ENCODE peak calls at places on chromosome X, in five cellular contexts. L, V, F, D and N are unnamed samples.

GRCh38 chrX:68304602-68305001 is 128.7 kb downstream of the OPHN1 start:
- DNase-seq in L (no peak), F (no peak), V (no peak), D (no peak), N (no peak)

GRCh38 chrX:95290455-95290854 is 1394.2 kb upstream of the DIAPH2 start:
- DNase-seq in L (no peak), D (no peak), F (no peak), V (no peak), N (no peak)

GRCh38 chrX:70436380-70436779 is 8.3 kb upstream of the DLG3 start:
- DNase-seq in L (no peak), F (no peak), D (no peak), V (peak), N (no peak)

GRCh38 chrX:39677987-39678840 is 419.5 kb downstream of the BCOR start:
- DNase-seq in L (no peak), F (no peak), V (no peak), D (no peak), N (no peak)

GRCh38 chrX:145405012-145405411 is 157.7 kb downstream of the SPANXN1 start:
- DNase-seq in F (no peak), V (peak), D (peak), L (no peak), N (no peak)

GRCh38 chrX:39459204-39459603 is 638.6 kb downstream of the BCOR start:
- DNase-seq in D (no peak), F (no peak), L (no peak), V (no peak), N (no peak)

GRCh38 chrX:139831689-139832456 is 101.0 kb downstream of the ATP11C start:
- DNase-seq in F (no peak), D (peak), L (no peak), V (peak), N (no peak)

GRCh38 chrX:10089378-10089795 is 67.4 kb upstream of the CLCN4 start:
- DNase-seq in V (peak), F (no peak), D (peak), L (no peak), N (no peak)

GRCh38 chrX:21745756-21746155 is 12.2 kb downstream of the SMPX start:
- DNase-seq in L (no peak), F (peak), D (peak), V (peak), N (peak)

GRCh38 chrX:21966866-21967265 is 26.4 kb downstream of the SMS start:
- DNase-seq in F (no peak), V (no peak), D (no peak), L (no peak), N (no peak)

GRCh38 chrX:64176876-64177275 is 28.6 kb downstream of the AMER1 start:
- DNase-seq in F (no peak), L (no peak), D (no peak), V (no peak), N (peak)

GRCh38 chrX:9436812-9437211 is 28.0 kb upstream of the TBL1X start:
- DNase-seq in V (no peak), D (no peak), F (no peak), L (no peak), N (no peak)

GRCh38 chrX:56797966-56798711 is 69.1 kb downstream of the NBDY start:
- DNase-seq in D (no peak), V (peak), L (no peak), F (no peak), N (peak)

GRCh38 chrX:71017396-71017939 is 50.7 kb downstream of the SNX12 start:
- DNase-seq in L (no peak), F (no peak), D (no peak), V (peak), N (no peak)

GRCh38 chrX:150680974-150681373 is 12.2 kb upstream of the MTMR1 start:
- DNase-seq in L (no peak), V (peak), F (peak), D (peak), N (peak)

GRCh38 chrX:118240359-118240758 is 105.5 kb upstream of the WDR44 start:
- DNase-seq in V (peak), L (no peak), D (no peak), F (no peak), N (no peak)

GRCh38 chrX:65926095-65927019 is 113.5 kb downstream of the VSIG4 start:
- DNase-seq in V (no peak), F (no peak), L (no peak), D (no peak), N (no peak)

GRCh38 chrX:79081895-79082512 is 62.5 kb upstream of the GPR174 start:
- DNase-seq in V (peak), D (peak), F (no peak), L (no peak), N (no peak)

GRCh38 chrX:11888421-11888820 is 130.4 kb downstream of the MSL3 start:
- DNase-seq in L (no peak), V (no peak), D (no peak), F (no peak), N (no peak)

GRCh38 chrX:642436-643210 is 12.0 kb downstream of the SHOX start:
- DNase-seq in L (no peak), D (no peak), F (no peak), V (no peak), N (peak)

GRCh38 chrX:54248309-54248708 is 65.3 kb upstream of the FAM120C start:
- DNase-seq in F (no peak), V (peak), D (peak), L (no peak), N (no peak)

GRCh38 chrX:9135901-9136510 is 102.1 kb upstream of the FAM9B start:
- DNase-seq in V (peak), D (no peak), L (no peak), F (no peak), N (no peak)

GRCh38 chrX:638482-639131 is 8.0 kb downstream of the SHOX start:
- DNase-seq in V (no peak), F (no peak), L (no peak), D (no peak), N (no peak)

GRCh38 chrX:155028749-155029360 is 2.2 kb downstream of the FUNDC2 start:
- DNase-seq in D (peak), V (peak), L (no peak), F (no peak), N (no peak)

GRCh38 chrX:13418126-13419091 is 98.6 kb upstream of the ATXN3L start:
- DNase-seq in L (no peak), V (peak), D (peak), F (no peak), N (no peak)

GRCh38 chrX:370244-370962 is 16.3 kb downstream of the PPP2R3B start:
- DNase-seq in D (no peak), V (no peak), F (no peak), L (peak), N (no peak)

GRCh38 chrX:120732879-120733278 is 103.0 kb upstream of the C1GALT1C1 start:
- DNase-seq in D (no peak), F (no peak), V (no peak), L (peak), N (no peak)

GRCh38 chrX:84047339-84047738 is 140.7 kb downstream of the RPS6KA6 start:
- DNase-seq in L (no peak), F (no peak), V (no peak), D (no peak), N (no peak)

GRCh38 chrX:46545111-46546005 is at the start of gene ZNF674:
- DNase-seq in L (peak), F (peak), D (peak), V (peak), N (peak)
- TF ChIP-seq CTCF in L (no peak), F (peak), D (no peak), V (peak), N (peak)

DNA sequence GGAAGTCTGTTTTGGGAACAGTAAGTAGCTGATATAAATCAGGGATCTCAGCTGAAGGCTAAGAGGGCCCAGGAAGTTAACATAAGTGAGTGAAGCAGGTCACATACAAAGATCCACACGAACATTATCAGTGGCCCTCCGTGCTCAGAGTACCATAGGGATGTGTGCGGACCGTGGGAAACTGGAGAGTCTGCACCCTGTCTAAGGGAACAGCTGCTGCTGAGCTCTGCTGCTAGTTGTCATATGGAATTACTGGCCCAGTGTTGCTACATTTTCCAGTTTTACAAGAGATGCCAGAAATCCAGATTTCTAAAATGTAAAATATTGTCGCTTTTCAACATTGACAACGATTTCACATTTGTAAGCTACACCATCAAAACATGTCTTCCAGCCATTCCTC is 90.5 kb downstream of the RTL5 start:
- DNase-seq in D (no peak), L (no peak), F (no peak), V (no peak), N (no peak)
- H3K27ac ChIP-seq in D (no peak), L (no peak), F (no peak), V (peak), N (no peak)

DNA sequence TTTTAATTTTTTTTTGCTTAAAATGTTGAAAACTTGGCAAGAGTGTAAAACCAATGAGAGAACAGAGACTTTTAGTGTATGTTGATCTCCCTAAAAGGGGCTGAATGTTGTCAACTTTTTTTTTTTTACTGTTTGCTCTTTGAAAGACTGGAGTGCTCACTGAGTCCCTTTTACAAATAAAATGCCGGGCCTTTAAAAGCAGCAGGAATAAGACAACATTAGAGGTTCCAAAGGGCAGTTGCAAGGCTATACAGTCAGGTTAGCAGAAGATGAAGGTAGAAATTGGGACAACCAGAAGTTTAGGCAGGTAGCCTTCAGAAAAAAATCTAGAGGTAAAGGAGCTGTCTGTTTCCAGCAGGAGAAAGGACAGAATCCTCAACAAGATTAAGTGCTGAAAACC is 132.5 kb upstream of the HTR2C start:
- DNase-seq in F (no peak), L (no peak), V (no peak), D (no peak), N (no peak)
- TF ChIP-seq CTCF in F (no peak), L (no peak), V (no peak), D (no peak), N (no peak)

GRCh38 chrX:149571770-149572169 is 15.5 kb downstream of the MAGEA9B start:
- DNase-seq in F (no peak), D (no peak), V (no peak), L (no peak), N (no peak)

GRCh38 chrX:149570668-149571067 is 16.6 kb downstream of the MAGEA9B start:
- DNase-seq in D (peak), V (peak), L (no peak), F (no peak), N (no peak)

GRCh38 chrX:149569770-149570169 is 17.5 kb downstream of the MAGEA9B start:
- DNase-seq in V (no peak), F (no peak), L (no peak), D (no peak), N (no peak)

GRCh38 chrX:149568701-149569296 is 18.5 kb downstream of the MAGEA9B start:
- DNase-seq in L (no peak), V (no peak), D (no peak), F (no peak), N (no peak)

DNA sequence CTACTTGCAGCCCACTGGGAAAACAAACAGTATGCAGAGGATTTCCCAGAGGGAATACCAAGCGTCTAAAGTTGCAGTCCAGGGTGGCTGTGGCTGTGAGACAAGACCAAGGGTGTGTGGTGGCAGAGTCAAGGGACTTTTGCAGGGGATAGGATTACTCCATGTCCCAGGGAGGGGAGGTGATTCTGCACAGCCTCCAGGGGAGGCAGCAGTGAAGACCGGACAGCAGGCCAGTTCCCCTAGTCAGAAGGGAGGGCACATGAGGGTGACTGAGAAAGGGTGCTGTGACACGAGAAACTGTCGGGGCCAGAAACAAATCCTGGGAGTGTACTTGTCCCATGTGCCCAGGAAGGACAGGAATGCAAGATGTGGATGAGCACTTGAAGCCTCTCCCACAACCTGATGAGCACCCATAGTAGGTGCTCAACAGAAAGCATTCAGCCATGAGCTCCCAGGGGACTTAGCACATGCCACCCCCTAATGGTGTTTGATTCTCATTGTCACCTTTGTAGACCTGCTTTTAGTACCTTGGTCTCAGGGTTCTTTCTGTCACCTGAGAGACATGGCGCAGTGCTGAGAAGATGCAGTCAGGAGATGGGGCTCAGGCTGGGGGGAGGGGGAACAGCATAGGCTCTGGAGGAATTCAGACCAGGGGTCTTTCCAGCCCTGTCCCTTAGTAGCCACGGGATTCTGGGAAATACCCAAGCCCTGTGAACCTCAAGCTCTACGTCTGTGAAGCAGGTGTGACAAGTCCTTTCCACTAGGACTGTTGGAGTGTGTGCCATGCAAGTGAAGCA is 18.1 kb upstream of the HSFX3 start:
- DNase-seq in V (no peak), D (no peak), F (no peak), L (no peak), N (no peak)
- H3K27ac ChIP-seq in V (no peak), D (no peak), F (no peak), L (no peak), N (no peak)

GRCh38 chrX:16665089-16665488 is 15.1 kb downstream of the S100G start:
- DNase-seq in F (no peak), L (no peak), D (no peak), V (peak), N (no peak)

GRCh38 chrX:16666541-16666940 is 16.6 kb downstream of the S100G start:
- DNase-seq in L (no peak), D (no peak), V (no peak), F (no peak), N (no peak)

GRCh38 chrX:16664626-16665025 is 14.7 kb downstream of the S100G start:
- DNase-seq in V (no peak), F (no peak), D (no peak), L (no peak), N (no peak)

GRCh38 chrX:16662402-16662801 is 12.4 kb downstream of the S100G start:
- DNase-seq in F (no peak), D (no peak), L (no peak), V (no peak), N (no peak)

GRCh38 chrX:16664059-16664458 is 14.1 kb downstream of the S100G start:
- DNase-seq in D (no peak), V (no peak), L (no peak), F (no peak), N (no peak)
- TF ChIP-seq CTCF in D (no peak), V (no peak), L (no peak), F (no peak), N (no peak)

DNA sequence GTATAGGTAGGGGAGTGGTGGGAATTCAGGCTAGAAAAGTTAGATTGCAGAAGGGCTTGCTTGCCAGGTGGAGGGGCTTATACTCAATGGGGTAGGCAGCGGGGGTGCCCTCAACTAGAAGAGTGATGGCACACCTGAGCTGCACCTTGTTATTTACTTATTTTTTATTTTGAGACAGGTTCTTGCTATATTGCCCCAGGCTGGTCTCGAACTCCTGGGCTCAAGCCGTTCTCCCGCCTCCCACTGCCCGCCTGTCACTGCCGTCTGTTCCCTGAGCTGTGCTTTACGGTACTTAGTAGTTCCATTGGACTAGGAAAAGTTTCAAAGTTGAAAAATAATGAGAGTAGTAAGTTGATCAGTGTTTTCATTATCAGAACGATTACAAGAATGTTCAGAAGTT is 2.0 kb downstream of the ZFX start:
- DNase-seq in F (peak), D (peak), L (no peak), V (no peak), N (no peak)
- H3K27ac ChIP-seq in F (no peak), D (peak), L (no peak), V (peak), N (peak)